ENCODE peak calls at places on chromosomes 6 and 20, in four cellular contexts. D is PC-9, E is mucosa of descending colon, X is fibroblast of lung. C is an unnamed sample. For H3K36me3, the result is how much of the 10 kb centered on the place peaks cover.

GRCh38 chr6:15481414-15481813 is 181.4 kb downstream of the DTNBP1 start:
- DNase-seq in D (no peak), X (no peak), E (no peak), C (no peak)

GRCh38 chr6:53411451-53411850 is 62.7 kb upstream of the ELOVL5 start:
- DNase-seq in X (no peak), E (no peak), D (no peak), C (peak)

GRCh38 chr6:79946773-79947190 is 571 bp downstream of the ELOVL4 start:
- DNase-seq in D (no peak), X (peak), E (peak), C (no peak)

GRCh38 chr6:154164397-154164796 is 125.4 kb downstream of the OPRM1 start:
- DNase-seq in D (no peak), X (peak), E (no peak), C (no peak)

GRCh38 chr6:3359091-3359752 is 97.6 kb downstream of the SLC22A23 start:
- DNase-seq in D (no peak), X (no peak), E (no peak), C (no peak)

GRCh38 chr6:90261801-90262200 is 34.8 kb downstream of the BACH2 start:
- DNase-seq in X (no peak), D (no peak), E (no peak), C (no peak)

GRCh38 chr6:42402184-42402583 is 49.5 kb downstream of the TRERF1 start:
- DNase-seq in D (peak), X (peak), E (no peak), C (peak)

GRCh38 chr6:118750143-118750542 is 98.8 kb upstream of the CEP85L start:
- DNase-seq in E (no peak), D (no peak), X (no peak), C (no peak)

GRCh38 chr6:37630281-37630799 is 67.3 kb downstream of the MDGA1 start:
- DNase-seq in D (peak), E (no peak), X (peak), C (no peak)

GRCh38 chr6:25701807-25702206 is 49.8 kb downstream of the SCGN start:
- DNase-seq in X (no peak), E (no peak), D (no peak), C (no peak)

GRCh38 chr20:58482416-58482815 is 32.8 kb downstream of the APCDD1L start:
- DNase-seq in X (peak), E (no peak), D (no peak), C (no peak)

GRCh38 chr6:170459451-170459850 is 93.7 kb downstream of the PSMB1 start:
- DNase-seq in E (no peak), D (no peak), X (peak), C (peak)

GRCh38 chr20:40908311-40908710 is 120.3 kb upstream of the TOP1 start:
- DNase-seq in X (no peak), D (no peak), E (no peak), C (no peak)

GRCh38 chr6:7086488-7086887 is 21.3 kb upstream of the RREB1 start:
- DNase-seq in E (peak), D (no peak), X (peak), C (peak)

GRCh38 chr20:59955131-59955796 is 3.0 kb upstream of the CDH26 start:
- DNase-seq in E (no peak), D (peak), X (peak), C (peak)

GRCh38 chr6:158068893-158069799 is 87.5 kb downstream of the SYNJ2 start:
- DNase-seq in X (peak), D (peak), E (peak), C (peak)

GRCh38 chr6:74581681-74582080 is 624.2 kb downstream of the COL12A1 start:
- DNase-seq in X (no peak), D (no peak), E (no peak), C (no peak)

GRCh38 chr20:41138527-41139226 is 1.3 kb downstream of the PLCG1 start:
- DNase-seq in E (peak), X (no peak), D (no peak), C (peak)

GRCh38 chr6:106281088-106281487 is 44.5 kb downstream of the ATG5 start:
- DNase-seq in E (no peak), D (no peak), X (peak), C (peak)

GRCh38 chr6:148524509-148524908 is 181.9 kb downstream of the SASH1 start:
- DNase-seq in X (peak), E (no peak), D (no peak), C (no peak)
- H3K36me3 ChIP-seq in X (under half), E (under half), D (under half), C (under half)

GRCh38 chr6:28118217-28118616 is 6.2 kb upstream of the ZSCAN16 start:
- DNase-seq in X (no peak), E (no peak), D (no peak), C (no peak)
- H3K36me3 ChIP-seq in X (under half), E (under half), D (under half), C (under half)

DNA sequence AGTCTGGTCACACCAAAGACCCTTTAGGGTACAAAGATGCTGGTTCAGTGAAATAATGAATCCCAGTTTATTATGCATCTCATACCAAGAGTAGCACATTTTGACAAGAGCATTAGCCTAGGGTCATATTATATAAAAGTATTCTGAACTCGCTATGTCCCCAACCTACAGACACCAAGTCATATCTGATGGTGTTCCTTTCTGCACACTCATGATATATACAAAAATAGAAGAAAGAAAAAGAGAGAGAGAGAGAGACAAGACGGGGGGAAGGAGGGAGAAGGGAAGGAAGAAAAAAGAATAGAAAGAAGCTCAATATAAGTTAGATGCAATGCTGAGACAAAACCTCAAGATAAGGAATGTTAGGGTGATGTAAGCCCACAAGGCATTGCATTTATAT is 131.1 kb downstream of the DST start:
- DNase-seq in E (no peak), X (no peak), D (no peak), C (no peak)
- H3K36me3 ChIP-seq in E (under half), X (under half), D (under half), C (under half)

GRCh38 chr20:55213653-55214052 is 738.3 kb downstream of the DOK5 start:
- DNase-seq in X (no peak), D (no peak), E (no peak), C (no peak)

GRCh38 chr20:55216525-55217242 is 741.3 kb downstream of the DOK5 start:
- DNase-seq in D (no peak), X (no peak), E (no peak), C (no peak)

GRCh38 chr20:55205684-55206083 is 730.3 kb downstream of the DOK5 start:
- DNase-seq in X (no peak), D (no peak), E (no peak), C (no peak)

DNA sequence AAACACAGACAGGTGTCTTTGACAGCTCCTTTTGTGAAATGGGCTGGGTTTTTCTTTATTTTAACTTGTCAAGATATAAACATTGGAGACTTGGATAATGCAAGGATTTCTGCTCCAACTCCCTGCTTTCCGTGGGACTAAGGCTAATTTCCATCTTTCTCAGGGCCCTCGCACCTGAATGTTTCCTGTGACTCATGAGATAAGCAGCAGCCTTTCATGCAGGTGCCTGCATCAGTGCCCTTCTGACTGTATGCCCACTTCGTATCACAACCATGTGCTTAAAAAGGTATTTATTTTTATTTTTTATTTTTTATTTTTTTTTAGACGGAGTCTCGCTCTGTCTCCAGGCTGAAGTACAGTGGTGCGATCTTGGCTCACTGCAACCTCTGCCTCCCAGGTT is 736.1 kb downstream of the DOK5 start:
- DNase-seq in X (no peak), E (no peak), D (no peak), C (no peak)
- H3K36me3 ChIP-seq in X (under half), E (under half), D (under half), C (under half)

DNA sequence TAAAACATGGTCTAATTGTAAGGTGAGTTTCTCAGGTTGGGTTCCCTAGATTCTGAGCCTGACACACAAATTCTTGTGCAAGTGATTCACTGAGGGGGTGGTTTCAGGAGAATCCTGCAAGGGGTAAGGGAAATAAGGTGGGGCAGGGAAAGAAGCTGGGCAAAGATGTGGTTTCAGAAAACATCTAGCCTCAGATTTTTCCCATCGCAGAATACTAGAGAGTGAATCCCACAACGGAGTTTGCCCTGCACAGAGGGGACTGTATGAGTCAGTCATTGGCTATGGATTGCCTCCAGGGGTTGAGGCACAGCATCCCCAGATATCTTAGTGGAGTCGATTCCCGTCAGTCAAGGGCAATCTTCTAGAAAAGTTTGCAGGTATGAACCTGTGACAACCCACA is 65.2 kb downstream of the PRL start:
- DNase-seq in D (no peak), X (no peak), E (no peak), C (no peak)
- H3K36me3 ChIP-seq in D (under half), X (under half), E (under half), C (under half)

DNA sequence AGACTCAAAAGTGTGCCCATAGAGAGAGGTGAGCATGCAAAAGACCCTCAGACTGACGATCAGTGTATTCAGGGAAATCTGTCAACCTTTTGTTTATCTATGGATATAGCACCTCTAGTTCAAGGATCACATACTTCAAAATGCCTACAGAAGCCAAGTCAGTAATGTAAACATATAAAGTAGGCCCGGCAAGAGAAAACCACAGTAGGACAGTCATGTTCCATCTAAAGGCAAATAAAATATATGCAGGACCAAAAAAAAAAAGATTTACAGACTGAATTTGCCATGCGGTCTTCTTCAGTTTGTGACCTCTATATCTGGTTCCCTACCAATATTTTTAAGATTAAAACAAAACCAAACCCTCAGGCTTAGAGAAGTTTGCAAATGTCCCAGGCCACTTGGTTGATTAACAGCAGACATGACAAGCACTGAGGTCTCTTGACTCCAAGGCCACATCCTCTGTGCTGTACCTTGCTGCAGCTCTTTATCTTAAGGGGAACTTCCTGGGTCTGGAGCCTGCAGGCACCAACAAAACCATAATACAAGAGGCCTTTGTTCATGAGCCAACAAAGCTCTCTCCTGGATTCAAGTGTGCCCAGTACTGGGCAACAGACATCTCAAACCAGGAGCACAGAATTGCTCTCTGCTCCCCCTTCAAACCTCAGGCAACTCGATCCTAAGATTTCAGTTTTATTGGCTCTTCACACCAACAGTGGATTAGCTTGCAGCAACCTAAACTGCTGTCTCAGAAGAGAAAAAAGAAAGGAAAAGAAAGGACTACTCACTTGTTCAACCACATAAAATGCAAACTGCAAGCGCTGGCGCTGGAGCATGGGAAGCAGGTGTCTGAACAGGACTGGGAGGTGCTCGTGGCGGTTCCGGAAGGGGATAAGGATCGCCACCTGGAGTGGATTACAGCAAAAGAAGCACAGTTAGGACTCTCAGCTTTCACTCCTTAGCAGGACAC is 71.7 kb downstream of the B4GALT5 start:
- DNase-seq in E (peak), X (peak), D (no peak), C (peak)
- H3K36me3 ChIP-seq in E (under half), X (under half), D (half or more), C (under half)

DNA sequence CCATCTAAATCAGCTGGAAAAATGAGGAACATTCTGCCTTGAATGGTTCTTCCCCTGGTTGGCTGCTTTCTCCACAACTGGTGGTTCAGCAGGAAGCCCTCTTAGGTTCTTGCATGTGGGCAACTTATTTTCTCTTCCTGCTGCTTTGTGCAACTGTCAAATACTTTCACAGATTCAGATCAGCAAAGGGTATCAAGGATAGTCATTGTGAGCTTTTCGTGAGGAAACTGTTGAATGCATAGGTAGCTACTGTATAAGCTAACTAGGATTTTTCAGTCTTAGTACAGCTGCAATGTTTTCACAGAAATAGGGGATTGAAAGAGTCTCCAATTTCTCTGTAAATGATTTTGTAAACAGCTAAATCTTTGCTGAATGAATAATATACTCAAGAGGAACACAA is 72.9 kb upstream of the MRAP2 start:
- DNase-seq in D (no peak), E (no peak), X (no peak), C (no peak)
- H3K36me3 ChIP-seq in D (under half), E (under half), X (under half), C (under half)